ENCODE peak calls at places on chromosome 13, in ten cellular contexts. One of them, this sample, is unnamed.

GRCh38 chr13:78436311-78436710 is 167.0 kb downstream of the POU4F1 start:
- DNase-seq in K562: no peak
- DNase-seq in testis: no peak
- DNase-seq in thoracic aorta: no peak
- DNase-seq in breast epithelium: no peak
- DNase-seq in Calu3: no peak
- DNase-seq in foreskin fibroblast: no peak
- DNase-seq in progenitor cell of endocrine pancreas: no peak
- DNase-seq in PC-3: no peak
- DNase-seq in heart left ventricle: no peak
- DNase-seq in this sample: no peak

GRCh38 chr13:52852444-52852843 is 4.0 kb upstream of the PCDH8 start:
- DNase-seq in Calu3: no peak
- DNase-seq in thoracic aorta: no peak
- DNase-seq in breast epithelium: no peak
- DNase-seq in PC-3: no peak
- DNase-seq in testis: no peak
- DNase-seq in heart left ventricle: no peak
- DNase-seq in progenitor cell of endocrine pancreas: no peak
- DNase-seq in foreskin fibroblast: no peak
- DNase-seq in K562: no peak
- DNase-seq in this sample: no peak

GRCh38 chr13:99626461-99627082 is 125.3 kb downstream of the TM9SF2 start:
- DNase-seq in Calu3: no peak
- DNase-seq in progenitor cell of endocrine pancreas: no peak
- DNase-seq in breast epithelium: no peak
- DNase-seq in foreskin fibroblast: peak
- DNase-seq in thoracic aorta: no peak
- DNase-seq in heart left ventricle: no peak
- DNase-seq in testis: peak
- DNase-seq in K562: no peak
- DNase-seq in PC-3: peak
- DNase-seq in this sample: no peak

GRCh38 chr13:41222259-41222852 is 28.0 kb upstream of the KBTBD7 start:
- DNase-seq in thoracic aorta: no peak
- DNase-seq in testis: peak
- DNase-seq in breast epithelium: no peak
- DNase-seq in Calu3: peak
- DNase-seq in PC-3: peak
- DNase-seq in heart left ventricle: peak
- DNase-seq in foreskin fibroblast: peak
- DNase-seq in K562: peak
- DNase-seq in progenitor cell of endocrine pancreas: peak
- DNase-seq in this sample: peak

GRCh38 chr13:49627831-49628652 is at the start of gene ARL11:
- DNase-seq in K562: peak
- DNase-seq in heart left ventricle: peak
- DNase-seq in breast epithelium: peak
- DNase-seq in foreskin fibroblast: no peak
- DNase-seq in progenitor cell of endocrine pancreas: no peak
- DNase-seq in Calu3: no peak
- DNase-seq in thoracic aorta: no peak
- DNase-seq in PC-3: no peak
- DNase-seq in testis: peak
- DNase-seq in this sample: peak

GRCh38 chr13:83780201-83780600 is 102.1 kb downstream of the SLITRK1 start:
- DNase-seq in breast epithelium: no peak
- DNase-seq in PC-3: peak
- DNase-seq in testis: peak
- DNase-seq in K562: peak
- DNase-seq in Calu3: no peak
- DNase-seq in foreskin fibroblast: peak
- DNase-seq in thoracic aorta: no peak
- DNase-seq in progenitor cell of endocrine pancreas: no peak
- DNase-seq in heart left ventricle: no peak
- DNase-seq in this sample: no peak

GRCh38 chr13:98508280-98509074 is 68.4 kb downstream of the STK24 start:
- DNase-seq in Calu3: no peak
- DNase-seq in K562: no peak
- DNase-seq in heart left ventricle: no peak
- DNase-seq in PC-3: no peak
- DNase-seq in breast epithelium: no peak
- DNase-seq in thoracic aorta: no peak
- DNase-seq in foreskin fibroblast: peak
- DNase-seq in progenitor cell of endocrine pancreas: no peak
- DNase-seq in testis: no peak
- DNase-seq in this sample: no peak

GRCh38 chr13:60396008-60396782 is 825 bp upstream of the TDRD3 start:
- DNase-seq in testis: peak
- DNase-seq in Calu3: peak
- DNase-seq in K562: peak
- DNase-seq in foreskin fibroblast: peak
- DNase-seq in thoracic aorta: peak
- DNase-seq in heart left ventricle: peak
- DNase-seq in breast epithelium: peak
- DNase-seq in PC-3: peak
- DNase-seq in progenitor cell of endocrine pancreas: peak
- DNase-seq in this sample: peak

GRCh38 chr13:45119469-45119989 is 781 bp upstream of the GTF2F2 start:
- DNase-seq in PC-3: no peak
- DNase-seq in Calu3: no peak
- DNase-seq in heart left ventricle: no peak
- DNase-seq in thoracic aorta: no peak
- DNase-seq in testis: peak
- DNase-seq in breast epithelium: no peak
- DNase-seq in progenitor cell of endocrine pancreas: no peak
- DNase-seq in foreskin fibroblast: peak
- DNase-seq in K562: peak
- DNase-seq in this sample: peak

GRCh38 chr13:98274921-98275487 is 97.9 kb upstream of the RNF113B start:
- DNase-seq in heart left ventricle: no peak
- DNase-seq in foreskin fibroblast: peak
- DNase-seq in progenitor cell of endocrine pancreas: no peak
- DNase-seq in PC-3: no peak
- DNase-seq in breast epithelium: no peak
- DNase-seq in Calu3: no peak
- DNase-seq in thoracic aorta: no peak
- DNase-seq in testis: no peak
- DNase-seq in K562: no peak
- DNase-seq in this sample: no peak

GRCh38 chr13:106528711-106529414 is 6.6 kb downstream of the EFNB2 start:
- DNase-seq in breast epithelium: no peak
- DNase-seq in foreskin fibroblast: no peak
- DNase-seq in progenitor cell of endocrine pancreas: no peak
- DNase-seq in heart left ventricle: no peak
- DNase-seq in Calu3: no peak
- DNase-seq in K562: no peak
- DNase-seq in thoracic aorta: no peak
- DNase-seq in testis: no peak
- DNase-seq in PC-3: no peak
- DNase-seq in this sample: no peak

GRCh38 chr13:75076476-75076875 is 405.5 kb downstream of the TBC1D4 start:
- DNase-seq in breast epithelium: no peak
- DNase-seq in foreskin fibroblast: no peak
- DNase-seq in PC-3: no peak
- DNase-seq in thoracic aorta: no peak
- DNase-seq in Calu3: no peak
- DNase-seq in K562: no peak
- DNase-seq in progenitor cell of endocrine pancreas: no peak
- DNase-seq in testis: no peak
- DNase-seq in heart left ventricle: no peak
- DNase-seq in this sample: no peak

GRCh38 chr13:24745861-24746617 is 17.9 kb upstream of the RNF17 start:
- DNase-seq in PC-3: no peak
- DNase-seq in thoracic aorta: no peak
- DNase-seq in foreskin fibroblast: peak
- DNase-seq in heart left ventricle: no peak
- DNase-seq in testis: no peak
- DNase-seq in Calu3: no peak
- DNase-seq in K562: no peak
- DNase-seq in progenitor cell of endocrine pancreas: no peak
- DNase-seq in breast epithelium: no peak
- DNase-seq in this sample: no peak

GRCh38 chr13:51249767-51250741 is 27.9 kb downstream of the FAM124A start:
- DNase-seq in testis: no peak
- DNase-seq in K562: peak
- DNase-seq in Calu3: no peak
- DNase-seq in foreskin fibroblast: no peak
- DNase-seq in heart left ventricle: no peak
- DNase-seq in thoracic aorta: no peak
- DNase-seq in progenitor cell of endocrine pancreas: no peak
- DNase-seq in PC-3: no peak
- DNase-seq in breast epithelium: no peak
- DNase-seq in this sample: no peak

DNA sequence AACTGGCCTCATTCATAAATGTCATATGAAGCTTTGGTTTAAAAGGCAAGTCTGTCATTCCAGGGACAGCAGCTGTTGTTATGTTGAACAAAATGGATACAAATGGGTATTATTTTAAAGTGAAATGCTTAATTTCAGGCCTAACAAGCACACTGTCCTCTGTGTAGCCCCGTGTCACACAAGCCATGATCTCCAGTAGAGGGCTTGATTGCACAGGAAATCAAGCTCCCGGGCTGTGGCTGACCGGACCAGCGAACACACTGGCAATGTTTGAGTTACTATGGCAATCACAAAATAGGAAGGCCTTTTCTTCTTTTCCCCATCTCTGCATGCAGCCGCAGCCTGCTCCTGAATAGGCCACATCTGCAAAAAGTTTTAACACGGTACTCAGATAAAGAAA is 64.0 kb upstream of the GSX1 start:
- DNase-seq in breast epithelium: no peak
- DNase-seq in K562: peak
- DNase-seq in PC-3: peak
- DNase-seq in Calu3: no peak
- DNase-seq in progenitor cell of endocrine pancreas: no peak
- DNase-seq in foreskin fibroblast: no peak
- DNase-seq in testis: no peak
- DNase-seq in thoracic aorta: no peak
- DNase-seq in heart left ventricle: no peak
- DNase-seq in this sample: no peak
- TF ChIP-seq CTCF in breast epithelium: no peak
- TF ChIP-seq CTCF in K562: no peak
- TF ChIP-seq CTCF in PC-3: no peak
- TF ChIP-seq CTCF in Calu3: no peak
- TF ChIP-seq CTCF in progenitor cell of endocrine pancreas: peak
- TF ChIP-seq CTCF in foreskin fibroblast: no peak
- TF ChIP-seq CTCF in testis: no peak
- TF ChIP-seq CTCF in thoracic aorta: no peak
- TF ChIP-seq CTCF in heart left ventricle: no peak
- TF ChIP-seq CTCF in this sample: no peak

GRCh38 chr13:63901630-63902029 is 2486.0 kb upstream of the PCDH20 start:
- DNase-seq in Calu3: no peak
- DNase-seq in thoracic aorta: no peak
- DNase-seq in breast epithelium: no peak
- DNase-seq in heart left ventricle: no peak
- DNase-seq in K562: no peak
- DNase-seq in progenitor cell of endocrine pancreas: no peak
- DNase-seq in testis: no peak
- DNase-seq in PC-3: no peak
- DNase-seq in foreskin fibroblast: no peak
- DNase-seq in this sample: no peak
- TF ChIP-seq CTCF in Calu3: no peak
- TF ChIP-seq CTCF in thoracic aorta: no peak
- TF ChIP-seq CTCF in breast epithelium: no peak
- TF ChIP-seq CTCF in heart left ventricle: no peak
- TF ChIP-seq CTCF in K562: no peak
- TF ChIP-seq CTCF in progenitor cell of endocrine pancreas: no peak
- TF ChIP-seq CTCF in testis: no peak
- TF ChIP-seq CTCF in PC-3: peak
- TF ChIP-seq CTCF in foreskin fibroblast: no peak
- TF ChIP-seq CTCF in this sample: no peak

DNA sequence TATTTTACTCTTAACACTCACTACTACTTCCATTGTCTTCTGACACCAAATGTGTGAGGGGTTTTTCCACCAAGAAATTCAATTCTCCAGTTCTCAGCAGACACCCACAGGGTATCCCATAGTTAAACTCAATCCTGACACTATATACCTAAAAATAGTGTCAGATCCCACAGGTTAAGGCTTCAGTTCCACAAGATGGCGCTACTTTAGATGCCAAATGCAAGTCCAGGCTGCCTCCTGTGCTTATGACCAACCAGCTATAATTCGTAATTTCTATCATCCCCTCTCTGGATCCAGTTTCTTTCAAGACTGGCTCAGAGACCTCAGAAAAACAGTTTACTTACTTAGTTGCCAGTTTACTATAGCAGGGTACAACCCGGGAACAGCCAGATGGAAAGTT is 1146.2 kb upstream of the SPRY2 start:
- DNase-seq in foreskin fibroblast: no peak
- DNase-seq in Calu3: peak
- DNase-seq in thoracic aorta: no peak
- DNase-seq in breast epithelium: no peak
- DNase-seq in K562: no peak
- DNase-seq in testis: peak
- DNase-seq in PC-3: peak
- DNase-seq in progenitor cell of endocrine pancreas: no peak
- DNase-seq in heart left ventricle: no peak
- DNase-seq in this sample: no peak
- TF ChIP-seq CTCF in foreskin fibroblast: no peak
- TF ChIP-seq CTCF in Calu3: no peak
- TF ChIP-seq CTCF in thoracic aorta: no peak
- TF ChIP-seq CTCF in breast epithelium: no peak
- TF ChIP-seq CTCF in K562: no peak
- TF ChIP-seq CTCF in testis: peak
- TF ChIP-seq CTCF in PC-3: peak
- TF ChIP-seq CTCF in progenitor cell of endocrine pancreas: peak
- TF ChIP-seq CTCF in heart left ventricle: no peak
- TF ChIP-seq CTCF in this sample: no peak

GRCh38 chr13:46745062-46745461 is 51.9 kb downstream of the ESD start:
- DNase-seq in breast epithelium: no peak
- DNase-seq in PC-3: no peak
- DNase-seq in testis: no peak
- DNase-seq in thoracic aorta: no peak
- DNase-seq in foreskin fibroblast: no peak
- DNase-seq in Calu3: no peak
- DNase-seq in progenitor cell of endocrine pancreas: no peak
- DNase-seq in heart left ventricle: no peak
- DNase-seq in K562: no peak
- DNase-seq in this sample: no peak

GRCh38 chr13:46749951-46750350 is 47.0 kb downstream of the ESD start:
- DNase-seq in breast epithelium: no peak
- DNase-seq in testis: no peak
- DNase-seq in K562: no peak
- DNase-seq in Calu3: no peak
- DNase-seq in PC-3: no peak
- DNase-seq in foreskin fibroblast: no peak
- DNase-seq in progenitor cell of endocrine pancreas: no peak
- DNase-seq in heart left ventricle: no peak
- DNase-seq in thoracic aorta: no peak
- DNase-seq in this sample: no peak

GRCh38 chr13:46751811-46752635 is 44.9 kb downstream of the ESD start:
- DNase-seq in breast epithelium: no peak
- DNase-seq in thoracic aorta: no peak
- DNase-seq in heart left ventricle: no peak
- DNase-seq in testis: no peak
- DNase-seq in K562: no peak
- DNase-seq in PC-3: no peak
- DNase-seq in Calu3: no peak
- DNase-seq in progenitor cell of endocrine pancreas: no peak
- DNase-seq in foreskin fibroblast: peak
- DNase-seq in this sample: peak

GRCh38 chr13:46747031-46747820 is 49.7 kb downstream of the ESD start:
- DNase-seq in testis: no peak
- DNase-seq in thoracic aorta: no peak
- DNase-seq in progenitor cell of endocrine pancreas: no peak
- DNase-seq in foreskin fibroblast: no peak
- DNase-seq in PC-3: no peak
- DNase-seq in Calu3: no peak
- DNase-seq in heart left ventricle: no peak
- DNase-seq in breast epithelium: no peak
- DNase-seq in K562: no peak
- DNase-seq in this sample: no peak

GRCh38 chr13:46748300-46748699 is 48.7 kb downstream of the ESD start:
- DNase-seq in testis: no peak
- DNase-seq in foreskin fibroblast: peak
- DNase-seq in heart left ventricle: no peak
- DNase-seq in Calu3: no peak
- DNase-seq in PC-3: no peak
- DNase-seq in progenitor cell of endocrine pancreas: no peak
- DNase-seq in breast epithelium: no peak
- DNase-seq in thoracic aorta: no peak
- DNase-seq in K562: no peak
- DNase-seq in this sample: no peak
- TF ChIP-seq CTCF in testis: no peak
- TF ChIP-seq CTCF in foreskin fibroblast: no peak
- TF ChIP-seq CTCF in heart left ventricle: no peak
- TF ChIP-seq CTCF in Calu3: no peak
- TF ChIP-seq CTCF in PC-3: no peak
- TF ChIP-seq CTCF in progenitor cell of endocrine pancreas: no peak
- TF ChIP-seq CTCF in breast epithelium: no peak
- TF ChIP-seq CTCF in thoracic aorta: no peak
- TF ChIP-seq CTCF in K562: no peak
- TF ChIP-seq CTCF in this sample: no peak

This sample was measured in activated CD8-positive, alpha-beta T cell treated with anti-CD3 and anti-CD28 coated beads for 36 hours.